ENCODE peak calls at places on chromosome 5, in seven cellular contexts. E is activated CD8-positive, alpha-beta memory T cell treated with anti-CD3 and anti-CD28 coated beads, Interleukin-2, amount 10 ng/mL, durations not matched to agents 7 days and 5 days; Q is nephron progenitor cell; S is activated CD4-positive, alpha-beta T cell treated with anti-CD3 and anti-CD28 coated beads, Interleukin-2, amount 10 ng/mL, durations not matched to agents 24 days and 14 days; O is smooth muscle cell of the brain vasculature; P is LHCN-M2; Z is kidney epithelial cell. U is an unnamed sample.

GRCh38 chr5:142717582-142718215 is 31.8 kb upstream of the FGF1 start:
- DNase-seq in P (peak), Q (no peak), Z (no peak), O (no peak), E (no peak), S (peak), U (peak)

GRCh38 chr5:141732417-141732816 is 50.4 kb upstream of the ARAP3 start:
- DNase-seq in Z (no peak), S (no peak), E (no peak), P (no peak), Q (no peak), O (no peak), U (no peak)

GRCh38 chr5:59587489-59588337 is 305.8 kb downstream of the PDE4D start:
- DNase-seq in Q (peak), E (no peak), P (peak), Z (peak), S (no peak), O (peak), U (no peak)

GRCh38 chr5:111685969-111686368 is 71.0 kb downstream of the NREP start:
- DNase-seq in P (no peak), Z (no peak), Q (no peak), O (no peak), E (no peak), S (no peak), U (no peak)

GRCh38 chr5:34521628-34522290 is 134.4 kb upstream of the RAI14 start:
- DNase-seq in P (no peak), Q (no peak), E (no peak), O (no peak), Z (no peak), S (no peak), U (no peak)

GRCh38 chr5:115415143-115415491 is 118.7 kb upstream of the CCDC112 start:
- DNase-seq in S (peak), O (no peak), Z (peak), E (no peak), P (peak), Q (no peak), U (no peak)

GRCh38 chr5:114782869-114783268 is 386.8 kb downstream of the TRIM36 start:
- DNase-seq in Z (no peak), S (no peak), Q (no peak), O (no peak), P (no peak), E (no peak), U (no peak)

GRCh38 chr5:10331341-10331796 is 22.1 kb upstream of the MARCHF6 start:
- DNase-seq in O (peak), E (no peak), P (peak), Q (no peak), Z (no peak), S (no peak), U (no peak)

GRCh38 chr5:137778772-137779564 is 24.8 kb upstream of the HNRNPA0 start:
- DNase-seq in S (no peak), E (no peak), Z (no peak), P (peak), Q (no peak), O (peak), U (no peak)

GRCh38 chr5:143182901-143183820 is 220.3 kb downstream of the NR3C1 start:
- DNase-seq in P (peak), O (no peak), Q (no peak), S (peak), Z (no peak), E (peak), U (no peak)

GRCh38 chr5:150161242-150162141 is 5.1 kb upstream of the CDX1 start:
- DNase-seq in O (no peak), E (peak), S (peak), P (peak), Q (peak), Z (no peak), U (peak)

GRCh38 chr5:91382530-91383026 is 539 bp downstream of the ARRDC3 start:
- DNase-seq in P (peak), O (no peak), S (peak), Q (no peak), E (peak), Z (no peak), U (peak)

GRCh38 chr5:134566741-134567221 is 41.3 kb downstream of the JADE2 start:
- DNase-seq in E (no peak), Q (no peak), O (no peak), S (no peak), P (no peak), Z (no peak), U (no peak)

GRCh38 chr5:59007460-59008063 is 424.7 kb downstream of the RAB3C start:
- DNase-seq in O (peak), Z (no peak), E (no peak), S (no peak), P (peak), Q (no peak), U (no peak)

GRCh38 chr5:172801184-172801671 is 30.2 kb upstream of the DUSP1 start:
- DNase-seq in O (no peak), P (peak), Q (no peak), Z (peak), S (no peak), E (no peak), U (no peak)

GRCh38 chr5:156936972-156937371 is 26.1 kb downstream of the TIMD4 start:
- DNase-seq in O (no peak), Z (no peak), S (no peak), E (no peak), Q (no peak), P (no peak), U (no peak)

GRCh38 chr5:144582046-144582445 is 411.4 kb downstream of the KCTD16 start:
- DNase-seq in Z (no peak), P (no peak), E (no peak), Q (no peak), O (no peak), S (no peak), U (no peak)

GRCh38 chr5:15694694-15695093 is 194.7 kb downstream of the FBXL7 start:
- DNase-seq in O (no peak), P (peak), Q (no peak), S (no peak), Z (no peak), E (no peak), U (no peak)

GRCh38 chr5:128965011-128965637 is at the start of gene SLC27A6:
- DNase-seq in S (no peak), O (no peak), Q (peak), Z (no peak), E (peak), P (no peak), U (peak)

GRCh38 chr5:54956922-54957321 is 28.5 kb downstream of the ESM1 start:
- DNase-seq in P (no peak), O (no peak), Q (no peak), S (no peak), Z (no peak), E (no peak), U (no peak)

GRCh38 chr5:9731159-9731558 is 101.0 kb upstream of the TAS2R1 start:
- DNase-seq in E (no peak), Q (no peak), S (no peak), P (no peak), O (no peak), Z (no peak), U (no peak)

GRCh38 chr5:108148715-108149139 is 233.2 kb downstream of the FBXL17 start:
- DNase-seq in Z (no peak), O (no peak), S (no peak), P (peak), E (no peak), Q (no peak), U (no peak)

GRCh38 chr5:176167800-176168199 is 70.4 kb upstream of the SIMC1 start:
- DNase-seq in Z (no peak), P (peak), O (no peak), E (no peak), S (no peak), Q (no peak), U (no peak)

GRCh38 chr5:153618857-153619256 is 128.4 kb downstream of the GRIA1 start:
- DNase-seq in E (no peak), O (no peak), Z (no peak), Q (no peak), S (no peak), P (peak), U (no peak)

GRCh38 chr5:178199581-178200434 is 4.5 kb upstream of the HNRNPAB start:
- DNase-seq in Z (no peak), Q (no peak), E (no peak), O (no peak), S (no peak), P (no peak), U (no peak)

GRCh38 chr5:116135344-116135743 is 50.5 kb downstream of the COMMD10 start:
- DNase-seq in E (peak), Q (no peak), S (peak), P (no peak), Z (no peak), O (no peak), U (peak)

GRCh38 chr5:71778678-71779276 is 59.7 kb downstream of the CARTPT start:
- DNase-seq in P (peak), E (no peak), Q (no peak), Z (no peak), O (no peak), S (no peak), U (no peak)

GRCh38 chr5:1474875-1475543 is 29.8 kb upstream of the SLC6A3 start:
- DNase-seq in O (no peak), E (no peak), Q (no peak), P (no peak), Z (no peak), S (no peak), U (no peak)

GRCh38 chr5:155943516-155944407 is 383.2 kb upstream of the SGCD start:
- DNase-seq in E (peak), O (no peak), Z (peak), P (peak), S (peak), Q (peak), U (peak)

GRCh38 chr5:11298877-11299276 is 537.8 kb upstream of the DAP start:
- DNase-seq in S (no peak), O (no peak), P (no peak), Z (no peak), Q (no peak), E (no peak), U (no peak)

GRCh38 chr5:167375125-167375524 is 916.3 kb upstream of the WWC1 start:
- DNase-seq in Q (no peak), O (no peak), E (no peak), P (no peak), Z (no peak), S (no peak), U (no peak)

GRCh38 chr5:43802651-43803050 is 199.7 kb downstream of the NNT start:
- DNase-seq in P (no peak), Q (no peak), E (no peak), S (no peak), O (no peak), Z (no peak), U (no peak)

GRCh38 chr5:107618233-107618632 is 52.5 kb downstream of the EFNA5 start:
- DNase-seq in Q (no peak), S (no peak), O (no peak), P (no peak), Z (no peak), E (no peak), U (no peak)

GRCh38 chr5:9954869-9955268 is 294.8 kb downstream of the ATPSCKMT start:
- DNase-seq in P (no peak), S (no peak), Q (no peak), Z (no peak), E (no peak), O (no peak), U (no peak)

GRCh38 chr5:173324115-173325001 is 3.9 kb downstream of the STC2 start:
- DNase-seq in Q (peak), P (peak), S (peak), E (no peak), O (no peak), Z (no peak), U (no peak)

GRCh38 chr5:10018670-10019069 is 231.0 kb downstream of the ATPSCKMT start:
- DNase-seq in O (no peak), Z (peak), P (peak), Q (no peak), E (no peak), S (no peak), U (no peak)

GRCh38 chr5:177966839-177967167 is 29.2 kb downstream of the PROP1 start:
- DNase-seq in P (no peak), Q (no peak), Z (no peak), S (no peak), O (no peak), E (no peak), U (no peak)

GRCh38 chr5:93580387-93581100 is 475 bp downstream of the NR2F1-AS1 start:
- DNase-seq in Z (no peak), P (peak), S (peak), O (peak), Q (no peak), E (no peak), U (no peak)

GRCh38 chr5:96226941-96227552 is 206.0 kb downstream of the PCSK1 start:
- DNase-seq in E (no peak), O (peak), Z (no peak), S (no peak), Q (no peak), P (peak), U (no peak)

GRCh38 chr5:30957591-30957990 is 235.9 kb upstream of the CDH6 start:
- DNase-seq in Z (no peak), E (no peak), P (no peak), O (no peak), S (no peak), Q (no peak), U (no peak)

U was measured in activated CD8-positive, alpha-beta T cell treated with anti-CD3 and anti-CD28 coated beads, Interleukin-2, amount 10 ng/mL, durations not matched to agents 7 days and 5 days.